ENCODE peak calls at places on chromosomes 6 and 20, in four cellular contexts. One of them, this sample, is unnamed.

GRCh38 chr6:88843040-88843439 is 120.4 kb downstream of the RNGTT start:
- DNase-seq in endodermal cell: no peak
- DNase-seq in BJ: peak; percentile 77
- DNase-seq in GM13976: no peak
- DNase-seq in this sample: peak; percentile 65

GRCh38 chr6:5706094-5707033 is 300.4 kb downstream of the NRN1 start:
- DNase-seq in GM13976: no peak
- DNase-seq in BJ: no peak
- DNase-seq in endodermal cell: no peak
- DNase-seq in this sample: no peak

GRCh38 chr6:168120390-168121307 is 41.6 kb upstream of the FRMD1 start:
- DNase-seq in GM13976: no peak
- DNase-seq in BJ: no peak
- DNase-seq in endodermal cell: peak; percentile 39
- DNase-seq in this sample: no peak

GRCh38 chr6:19028201-19028600 is 641.1 kb downstream of the RNF144B start:
- DNase-seq in GM13976: no peak
- DNase-seq in endodermal cell: peak; percentile 55
- DNase-seq in BJ: no peak
- DNase-seq in this sample: no peak

GRCh38 chr6:133340557-133340956 is 99.4 kb downstream of the EYA4 start:
- DNase-seq in BJ: no peak
- DNase-seq in endodermal cell: no peak
- DNase-seq in GM13976: no peak
- DNase-seq in this sample: no peak

GRCh38 chr20:58705525-58705924 is 12.9 kb downstream of the NPEPL1 start:
- DNase-seq in GM13976: no peak
- DNase-seq in endodermal cell: no peak
- DNase-seq in BJ: no peak
- DNase-seq in this sample: no peak

GRCh38 chr20:8020314-8021079 is 936 bp upstream of the TMX4 start:
- DNase-seq in endodermal cell: no peak
- DNase-seq in BJ: no peak
- DNase-seq in GM13976: peak; percentile 23
- DNase-seq in this sample: no peak

GRCh38 chr6:163897030-163897429 is 482.5 kb downstream of the QKI start:
- DNase-seq in GM13976: no peak
- DNase-seq in BJ: peak; percentile 8
- DNase-seq in endodermal cell: no peak
- DNase-seq in this sample: no peak

GRCh38 chr6:36312854-36313627 is 23.6 kb downstream of the BNIP5 start:
- DNase-seq in endodermal cell: no peak
- DNase-seq in GM13976: peak; percentile 50
- DNase-seq in BJ: no peak
- DNase-seq in this sample: no peak

GRCh38 chr20:62156592-62157386 is 13.2 kb downstream of the SS18L1 start:
- DNase-seq in GM13976: peak; percentile 89
- DNase-seq in endodermal cell: peak; percentile 94
- DNase-seq in BJ: no peak
- DNase-seq in this sample: no peak

GRCh38 chr6:48134246-48134645 is 23.2 kb upstream of the PTCHD4 start:
- DNase-seq in GM13976: no peak
- DNase-seq in BJ: no peak
- DNase-seq in endodermal cell: no peak
- DNase-seq in this sample: no peak

GRCh38 chr6:112282217-112282616 is 27.9 kb upstream of the LAMA4 start:
- DNase-seq in BJ: peak; percentile 83
- DNase-seq in endodermal cell: peak; percentile 58
- DNase-seq in GM13976: no peak
- DNase-seq in this sample: no peak

GRCh38 chr6:51049288-51049982 is 230.8 kb downstream of the TFAP2B start:
- DNase-seq in BJ: no peak
- DNase-seq in GM13976: no peak
- DNase-seq in endodermal cell: no peak
- DNase-seq in this sample: no peak

GRCh38 chr6:148947621-148948444 is 201.0 kb downstream of the UST start:
- DNase-seq in endodermal cell: peak; percentile 97
- DNase-seq in BJ: no peak
- DNase-seq in GM13976: peak; percentile 70
- DNase-seq in this sample: peak; percentile 68

GRCh38 chr20:24589845-24590192 is 120.4 kb downstream of the SYNDIG1 start:
- DNase-seq in BJ: no peak
- DNase-seq in endodermal cell: no peak
- DNase-seq in GM13976: no peak
- DNase-seq in this sample: no peak

GRCh38 chr20:58839474-58839874 is 11.2 kb downstream of the GNAS-AS1 start:
- DNase-seq in BJ: no peak
- DNase-seq in endodermal cell: peak; percentile 84
- DNase-seq in GM13976: no peak
- DNase-seq in this sample: no peak

GRCh38 chr6:106512958-106513480 is 116.3 kb downstream of the RTN4IP1 start:
- DNase-seq in endodermal cell: no peak
- DNase-seq in GM13976: no peak
- DNase-seq in BJ: no peak
- DNase-seq in this sample: no peak

GRCh38 chr6:135753196-135753595 is 98.3 kb upstream of the PDE7B start:
- DNase-seq in GM13976: no peak
- DNase-seq in endodermal cell: no peak
- DNase-seq in BJ: no peak
- DNase-seq in this sample: no peak

DNA sequence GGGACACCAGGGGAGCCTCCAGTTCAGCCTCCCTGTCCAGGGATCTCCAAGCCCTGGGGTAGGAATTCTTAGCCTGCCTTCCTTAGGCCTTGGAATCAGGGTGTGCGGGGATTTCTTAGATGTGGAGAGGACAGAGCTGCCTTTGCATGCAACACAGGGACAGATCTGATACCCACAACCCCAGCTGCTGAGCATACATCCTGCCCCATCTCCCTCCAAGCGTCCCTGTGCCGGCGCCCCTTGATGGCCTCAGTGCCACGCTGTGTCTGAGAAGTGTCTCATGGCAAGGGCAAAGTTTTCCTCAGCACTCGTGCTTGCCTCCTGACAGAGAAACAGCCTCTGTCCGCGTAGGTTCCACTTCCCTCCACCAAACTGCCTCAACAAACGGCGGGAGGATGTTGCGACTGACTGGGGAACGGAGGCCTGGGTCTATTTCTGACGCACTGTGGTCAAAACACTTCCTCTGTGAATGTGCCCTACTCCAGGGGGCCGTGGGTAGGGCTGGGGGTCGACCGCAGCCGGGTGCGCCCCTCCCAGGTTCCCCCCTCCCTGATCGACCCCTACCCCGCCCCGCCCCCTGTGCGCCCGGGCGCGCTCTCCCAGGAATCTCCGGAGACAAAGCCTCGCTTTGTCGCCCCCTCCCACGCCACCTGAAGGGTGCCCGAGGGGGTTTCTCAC is 950 bp downstream of the MICAL1 start:
- DNase-seq in BJ: no peak
- DNase-seq in endodermal cell: no peak
- DNase-seq in GM13976: peak; percentile 79
- DNase-seq in this sample: no peak
- TF ChIP-seq CTCF in BJ: no peak
- TF ChIP-seq CTCF in endodermal cell: no peak
- TF ChIP-seq CTCF in GM13976: no peak
- TF ChIP-seq CTCF in this sample: no peak

DNA sequence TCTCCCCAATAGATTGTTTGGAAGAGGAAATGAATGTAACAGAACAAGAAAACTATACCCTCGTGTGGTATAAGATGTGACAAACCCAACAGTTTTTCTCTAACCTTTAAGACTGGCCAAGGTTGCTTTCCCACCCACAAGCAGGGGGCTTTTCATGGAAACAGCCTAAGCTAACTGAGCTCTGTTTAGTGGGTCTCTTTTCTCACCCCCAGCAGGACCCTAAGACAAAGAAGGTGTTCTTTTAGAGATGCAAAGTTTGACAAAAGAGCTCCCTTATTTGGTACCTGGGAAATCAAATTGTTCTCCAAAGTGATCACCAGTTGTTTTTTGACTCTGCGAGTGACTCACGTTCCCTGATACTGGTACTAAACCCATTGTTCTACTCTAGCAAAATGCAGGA is 59.1 kb downstream of the MBOAT1 start:
- DNase-seq in endodermal cell: peak; percentile 47
- DNase-seq in GM13976: no peak
- DNase-seq in BJ: no peak
- DNase-seq in this sample: no peak
- TF ChIP-seq CTCF in endodermal cell: no peak
- TF ChIP-seq CTCF in GM13976: no peak
- TF ChIP-seq CTCF in BJ: no peak
- TF ChIP-seq CTCF in this sample: no peak

GRCh38 chr20:19661717-19662637 is 96.1 kb upstream of the RIN2 start:
- DNase-seq in BJ: peak; percentile 19
- DNase-seq in GM13976: peak; percentile 65
- DNase-seq in endodermal cell: peak; percentile 88
- DNase-seq in this sample: peak; percentile 39

GRCh38 chr20:19659468-19659867 is 98.6 kb upstream of the RIN2 start:
- DNase-seq in endodermal cell: peak; percentile 19
- DNase-seq in GM13976: no peak
- DNase-seq in BJ: no peak
- DNase-seq in this sample: no peak

GRCh38 chr20:19658137-19658536 is 99.9 kb upstream of the RIN2 start:
- DNase-seq in BJ: no peak
- DNase-seq in endodermal cell: peak; percentile 27
- DNase-seq in GM13976: peak; percentile 37
- DNase-seq in this sample: no peak

GRCh38 chr20:19660808-19661378 is 97.2 kb upstream of the RIN2 start:
- DNase-seq in BJ: no peak
- DNase-seq in endodermal cell: peak; percentile 39
- DNase-seq in GM13976: no peak
- DNase-seq in this sample: no peak

GRCh38 chr20:19662638-19662995 is 95.4 kb upstream of the RIN2 start:
- DNase-seq in endodermal cell: no peak
- DNase-seq in BJ: no peak
- DNase-seq in GM13976: no peak
- DNase-seq in this sample: no peak
- TF ChIP-seq CTCF in endodermal cell: peak; percentile 34
- TF ChIP-seq CTCF in BJ: no peak
- TF ChIP-seq CTCF in GM13976: no peak
- TF ChIP-seq CTCF in this sample: no peak

DNA sequence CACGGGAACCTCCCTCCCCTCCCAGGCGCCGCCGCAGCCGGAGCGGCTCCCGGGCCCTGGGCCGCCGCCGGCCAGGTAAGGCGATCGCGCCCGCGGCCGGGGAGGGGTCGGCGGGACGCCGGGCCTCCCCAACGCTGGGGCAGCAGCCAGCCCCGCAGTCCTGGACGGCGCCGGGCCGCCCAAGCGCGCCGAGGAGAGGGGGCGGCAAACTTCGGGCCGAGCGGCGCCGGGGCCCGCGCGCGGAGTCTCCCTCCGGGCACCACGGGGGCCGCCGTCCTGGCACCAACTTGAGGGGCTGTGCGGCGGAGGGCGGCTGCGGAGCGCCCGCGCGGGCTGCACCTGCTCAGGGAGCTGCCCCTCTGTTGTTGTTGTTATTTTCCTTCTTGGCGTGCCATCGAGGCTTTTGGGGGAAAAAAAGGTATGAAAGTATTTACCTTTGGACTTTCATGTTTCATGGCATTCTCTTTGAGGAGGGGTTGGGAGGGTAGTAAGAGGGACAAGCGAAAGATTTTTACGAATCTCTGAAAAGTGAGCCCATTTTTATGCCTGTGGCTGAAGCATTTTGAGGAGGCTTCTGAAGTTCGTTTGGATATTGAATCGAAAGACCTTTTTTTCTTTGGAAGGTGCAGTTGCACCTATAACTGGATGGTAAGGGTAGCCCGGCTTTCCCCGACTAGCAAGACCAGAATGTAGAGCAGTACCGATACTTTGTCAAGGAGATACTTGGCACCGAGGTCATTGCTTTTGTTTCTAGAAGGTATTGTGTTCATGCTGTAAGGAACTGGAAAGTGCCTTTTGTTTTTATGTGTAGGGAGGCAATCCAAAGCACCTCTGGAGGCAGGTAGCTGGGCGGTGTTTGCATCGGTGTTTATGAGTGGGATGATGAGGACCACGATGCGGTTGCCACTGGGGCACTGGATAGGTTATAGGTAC is at the start of gene RNF182:
- DNase-seq in BJ: no peak
- DNase-seq in endodermal cell: peak; percentile 63
- DNase-seq in GM13976: peak; percentile 85
- DNase-seq in this sample: no peak
- TF ChIP-seq CTCF in BJ: no peak
- TF ChIP-seq CTCF in endodermal cell: no peak
- TF ChIP-seq CTCF in GM13976: no peak
- TF ChIP-seq CTCF in this sample: no peak

DNA sequence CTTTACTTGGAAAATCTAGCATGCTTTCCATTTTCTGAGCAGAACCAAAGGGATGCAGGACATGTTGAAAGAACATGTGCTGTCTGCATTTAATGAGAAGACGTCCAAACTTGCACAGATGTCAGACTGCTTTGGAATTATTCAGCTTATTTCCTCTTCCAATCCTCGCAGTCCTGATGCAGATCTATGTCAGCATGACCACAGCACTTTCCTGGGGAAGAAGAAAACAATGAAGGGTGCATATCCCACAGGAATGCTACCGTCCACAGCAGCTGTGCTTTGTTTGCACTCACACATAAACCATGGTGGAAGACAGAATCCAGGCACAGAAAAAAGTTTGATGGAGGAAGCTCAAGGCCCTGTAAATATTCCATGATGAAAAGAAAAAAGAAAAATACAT is 1274.1 kb upstream of the MAP3K7 start:
- DNase-seq in GM13976: no peak
- DNase-seq in endodermal cell: no peak
- DNase-seq in BJ: no peak
- DNase-seq in this sample: no peak
- TF ChIP-seq CTCF in GM13976: no peak
- TF ChIP-seq CTCF in endodermal cell: no peak
- TF ChIP-seq CTCF in BJ: no peak
- TF ChIP-seq CTCF in this sample: no peak

GRCh38 chr20:46899619-46900018 is 5.0 kb downstream of the EYA2 start:
- DNase-seq in GM13976: no peak
- DNase-seq in BJ: no peak
- DNase-seq in endodermal cell: no peak
- DNase-seq in this sample: no peak

GRCh38 chr20:46900068-46900467 is 5.4 kb downstream of the EYA2 start:
- DNase-seq in BJ: no peak
- DNase-seq in endodermal cell: no peak
- DNase-seq in GM13976: no peak
- DNase-seq in this sample: no peak

GRCh38 chr20:46901638-46902037 is 7.0 kb downstream of the EYA2 start:
- DNase-seq in endodermal cell: no peak
- DNase-seq in BJ: no peak
- DNase-seq in GM13976: no peak
- DNase-seq in this sample: no peak

GRCh38 chr20:46898433-46898832 is 3.8 kb downstream of the EYA2 start:
- DNase-seq in endodermal cell: peak; percentile 59
- DNase-seq in BJ: no peak
- DNase-seq in GM13976: no peak
- DNase-seq in this sample: no peak

GRCh38 chr20:46900826-46901225 is 6.2 kb downstream of the EYA2 start:
- DNase-seq in endodermal cell: peak; percentile 34
- DNase-seq in GM13976: no peak
- DNase-seq in BJ: no peak
- DNase-seq in this sample: no peak
- TF ChIP-seq CTCF in endodermal cell: no peak
- TF ChIP-seq CTCF in GM13976: no peak
- TF ChIP-seq CTCF in BJ: no peak
- TF ChIP-seq CTCF in this sample: no peak

GRCh38 chr6:155261146-155261900 is 2.5 kb upstream of the CLDN20 start:
- DNase-seq in endodermal cell: peak; percentile 88
- DNase-seq in GM13976: no peak
- DNase-seq in BJ: no peak
- DNase-seq in this sample: no peak
- TF ChIP-seq CTCF in endodermal cell: peak; percentile 72
- TF ChIP-seq CTCF in GM13976: no peak
- TF ChIP-seq CTCF in BJ: no peak
- TF ChIP-seq CTCF in this sample: no peak

This sample was measured in AG09319.